ENCODE peak calls at places on chromosome 21, in eight cellular contexts. One of them, this sample, is unnamed.

GRCh38 chr21:39020751-39021474 is 162.3 kb downstream of the PSMG1 start:
- DNase-seq in body of pancreas: peak; percentile 31
- DNase-seq in HCT116: no peak
- DNase-seq in prostate gland: no peak
- DNase-seq in gastrocnemius medialis: no peak
- DNase-seq in NB4: peak; percentile 58
- DNase-seq in adrenal gland: peak; percentile 73
- DNase-seq in heart left ventricle: no peak
- DNase-seq in this sample: peak; percentile 40

GRCh38 chr21:44082648-44083436 is 24.4 kb upstream of the PWP2 start:
- DNase-seq in body of pancreas: no peak
- DNase-seq in HCT116: no peak
- DNase-seq in prostate gland: no peak
- DNase-seq in gastrocnemius medialis: no peak
- DNase-seq in NB4: no peak
- DNase-seq in adrenal gland: no peak
- DNase-seq in heart left ventricle: no peak
- DNase-seq in this sample: no peak

GRCh38 chr21:38266732-38267131 is 9.9 kb downstream of the KCNJ15 start:
- DNase-seq in body of pancreas: no peak
- DNase-seq in HCT116: no peak
- DNase-seq in prostate gland: no peak
- DNase-seq in gastrocnemius medialis: no peak
- DNase-seq in NB4: no peak
- DNase-seq in adrenal gland: no peak
- DNase-seq in heart left ventricle: no peak
- DNase-seq in this sample: no peak

GRCh38 chr21:15729674-15730483 is at the start of gene USP25:
- DNase-seq in body of pancreas: peak; percentile 93
- DNase-seq in HCT116: peak; percentile 43
- DNase-seq in prostate gland: peak; percentile 90
- DNase-seq in gastrocnemius medialis: peak; percentile 93
- DNase-seq in NB4: peak; percentile 85
- DNase-seq in adrenal gland: peak; percentile 94
- DNase-seq in heart left ventricle: peak; percentile 93
- DNase-seq in this sample: peak; percentile 92

GRCh38 chr21:31918250-31918775 is 45.5 kb downstream of the HUNK start:
- DNase-seq in body of pancreas: no peak
- DNase-seq in HCT116: no peak
- DNase-seq in prostate gland: no peak
- DNase-seq in gastrocnemius medialis: no peak
- DNase-seq in NB4: no peak
- DNase-seq in adrenal gland: no peak
- DNase-seq in heart left ventricle: no peak
- DNase-seq in this sample: no peak

GRCh38 chr21:43343095-43343991 is 83.6 kb downstream of the SIK1 start:
- DNase-seq in body of pancreas: peak; percentile 91
- DNase-seq in HCT116: no peak
- DNase-seq in prostate gland: peak; percentile 90
- DNase-seq in gastrocnemius medialis: no peak
- DNase-seq in NB4: no peak
- DNase-seq in adrenal gland: no peak
- DNase-seq in heart left ventricle: no peak
- DNase-seq in this sample: no peak

GRCh38 chr21:39788383-39788782 is 43.4 kb downstream of the IGSF5 start:
- DNase-seq in body of pancreas: peak; percentile 87
- DNase-seq in HCT116: peak; percentile 66
- DNase-seq in prostate gland: peak; percentile 89
- DNase-seq in gastrocnemius medialis: peak; percentile 13
- DNase-seq in NB4: peak; percentile 13
- DNase-seq in adrenal gland: peak; percentile 93
- DNase-seq in heart left ventricle: peak; percentile 77
- DNase-seq in this sample: peak; percentile 77

GRCh38 chr21:38831526-38832467 is 26.1 kb downstream of the ETS2 start:
- DNase-seq in body of pancreas: peak; percentile 87
- DNase-seq in HCT116: peak; percentile 35
- DNase-seq in prostate gland: peak; percentile 85
- DNase-seq in gastrocnemius medialis: peak; percentile 83
- DNase-seq in NB4: peak; percentile 97
- DNase-seq in adrenal gland: peak; percentile 92
- DNase-seq in heart left ventricle: peak; percentile 58
- DNase-seq in this sample: peak; percentile 67

GRCh38 chr21:21688877-21689276 is 690.7 kb downstream of the NCAM2 start:
- DNase-seq in body of pancreas: no peak
- DNase-seq in HCT116: no peak
- DNase-seq in prostate gland: no peak
- DNase-seq in gastrocnemius medialis: no peak
- DNase-seq in NB4: peak; percentile 24
- DNase-seq in adrenal gland: peak; percentile 56
- DNase-seq in heart left ventricle: no peak
- DNase-seq in this sample: peak; percentile 44

GRCh38 chr21:31162827-31163226 is 124.6 kb upstream of the KRTAP19-8 start:
- DNase-seq in body of pancreas: no peak
- DNase-seq in HCT116: no peak
- DNase-seq in prostate gland: no peak
- DNase-seq in gastrocnemius medialis: no peak
- DNase-seq in NB4: no peak
- DNase-seq in adrenal gland: no peak
- DNase-seq in heart left ventricle: no peak
- DNase-seq in this sample: no peak

GRCh38 chr21:14452031-14452778 is 69.3 kb upstream of the HSPA13 start:
- DNase-seq in body of pancreas: no peak
- DNase-seq in HCT116: no peak
- DNase-seq in prostate gland: no peak
- DNase-seq in gastrocnemius medialis: no peak
- DNase-seq in NB4: no peak
- DNase-seq in adrenal gland: no peak
- DNase-seq in heart left ventricle: no peak
- DNase-seq in this sample: peak; percentile 30

GRCh38 chr21:32248616-32249550 is 30.0 kb downstream of the MIS18A start:
- DNase-seq in body of pancreas: no peak
- DNase-seq in HCT116: no peak
- DNase-seq in prostate gland: no peak
- DNase-seq in gastrocnemius medialis: no peak
- DNase-seq in NB4: no peak
- DNase-seq in adrenal gland: no peak
- DNase-seq in heart left ventricle: no peak
- DNase-seq in this sample: no peak

GRCh38 chr21:44697811-44698734 is 1.1 kb downstream of the KRTAP10-12 start:
- DNase-seq in body of pancreas: no peak
- DNase-seq in HCT116: no peak
- DNase-seq in prostate gland: no peak
- DNase-seq in gastrocnemius medialis: no peak
- DNase-seq in NB4: no peak
- DNase-seq in adrenal gland: peak; percentile 39
- DNase-seq in heart left ventricle: no peak
- DNase-seq in this sample: peak; percentile 5

GRCh38 chr21:38277501-38278111 is 20.8 kb downstream of the KCNJ15 start:
- DNase-seq in body of pancreas: peak; percentile 72
- DNase-seq in HCT116: no peak
- DNase-seq in prostate gland: no peak
- DNase-seq in gastrocnemius medialis: peak; percentile 33
- DNase-seq in NB4: peak; percentile 87
- DNase-seq in adrenal gland: peak; percentile 78
- DNase-seq in heart left ventricle: no peak
- DNase-seq in this sample: no peak

GRCh38 chr21:28342229-28342810 is 650.4 kb downstream of the LTN1 start:
- DNase-seq in body of pancreas: no peak
- DNase-seq in HCT116: no peak
- DNase-seq in prostate gland: no peak
- DNase-seq in gastrocnemius medialis: no peak
- DNase-seq in NB4: no peak
- DNase-seq in adrenal gland: no peak
- DNase-seq in heart left ventricle: no peak
- DNase-seq in this sample: no peak

GRCh38 chr21:36698160-36699025 is 522 bp upstream of the SIM2 start:
- DNase-seq in body of pancreas: no peak
- DNase-seq in HCT116: peak; percentile 26
- DNase-seq in prostate gland: no peak
- DNase-seq in gastrocnemius medialis: no peak
- DNase-seq in NB4: no peak
- DNase-seq in adrenal gland: no peak
- DNase-seq in heart left ventricle: no peak
- DNase-seq in this sample: no peak

GRCh38 chr21:43767980-43768867 is 7.9 kb downstream of the CSTB start:
- DNase-seq in body of pancreas: peak; percentile 61
- DNase-seq in HCT116: peak; percentile 39
- DNase-seq in prostate gland: no peak
- DNase-seq in gastrocnemius medialis: no peak
- DNase-seq in NB4: peak; percentile 57
- DNase-seq in adrenal gland: peak; percentile 80
- DNase-seq in heart left ventricle: no peak
- DNase-seq in this sample: peak; percentile 46

GRCh38 chr21:28644762-28645161 is 347.9 kb downstream of the LTN1 start:
- DNase-seq in body of pancreas: no peak
- DNase-seq in HCT116: no peak
- DNase-seq in prostate gland: no peak
- DNase-seq in gastrocnemius medialis: no peak
- DNase-seq in NB4: no peak
- DNase-seq in adrenal gland: no peak
- DNase-seq in heart left ventricle: no peak
- DNase-seq in this sample: no peak

GRCh38 chr21:36323032-36323431 is 3.0 kb downstream of the MORC3 start:
- DNase-seq in body of pancreas: no peak
- DNase-seq in HCT116: no peak
- DNase-seq in prostate gland: no peak
- DNase-seq in gastrocnemius medialis: no peak
- DNase-seq in NB4: peak; percentile 74
- DNase-seq in adrenal gland: peak; percentile 41
- DNase-seq in heart left ventricle: no peak
- DNase-seq in this sample: no peak

GRCh38 chr21:26814374-26814773 is 30.8 kb downstream of the ADAMTS1 start:
- DNase-seq in body of pancreas: no peak
- DNase-seq in HCT116: no peak
- DNase-seq in prostate gland: no peak
- DNase-seq in gastrocnemius medialis: no peak
- DNase-seq in NB4: no peak
- DNase-seq in adrenal gland: no peak
- DNase-seq in heart left ventricle: no peak
- DNase-seq in this sample: no peak

GRCh38 chr21:32285476-32285875 is 6.6 kb upstream of the MIS18A start:
- DNase-seq in body of pancreas: no peak
- DNase-seq in HCT116: no peak
- DNase-seq in prostate gland: no peak
- DNase-seq in gastrocnemius medialis: no peak
- DNase-seq in NB4: no peak
- DNase-seq in adrenal gland: no peak
- DNase-seq in heart left ventricle: no peak
- DNase-seq in this sample: no peak

GRCh38 chr21:43716376-43717165 is 2.4 kb upstream of the PDXK start:
- DNase-seq in body of pancreas: no peak
- DNase-seq in HCT116: no peak
- DNase-seq in prostate gland: no peak
- DNase-seq in gastrocnemius medialis: no peak
- DNase-seq in NB4: peak; percentile 47
- DNase-seq in adrenal gland: no peak
- DNase-seq in heart left ventricle: no peak
- DNase-seq in this sample: no peak

GRCh38 chr21:25573409-25574206 is 33.7 kb downstream of the MRPL39 start:
- DNase-seq in body of pancreas: no peak
- DNase-seq in HCT116: peak; percentile 24
- DNase-seq in prostate gland: no peak
- DNase-seq in gastrocnemius medialis: no peak
- DNase-seq in NB4: peak; percentile 61
- DNase-seq in adrenal gland: no peak
- DNase-seq in heart left ventricle: no peak
- DNase-seq in this sample: no peak
- TF ChIP-seq POLR2A in body of pancreas: no peak
- TF ChIP-seq POLR2A in HCT116: no peak
- TF ChIP-seq POLR2A in prostate gland: no peak
- TF ChIP-seq POLR2A in gastrocnemius medialis: no peak
- TF ChIP-seq POLR2A in NB4: no peak
- TF ChIP-seq POLR2A in adrenal gland: no peak
- TF ChIP-seq POLR2A in heart left ventricle: no peak
- TF ChIP-seq POLR2A in this sample: no peak

GRCh38 chr21:33915368-33916199 is at the start of gene ATP5PO:
- DNase-seq in body of pancreas: peak; percentile 98
- DNase-seq in HCT116: peak; percentile 94
- DNase-seq in prostate gland: peak; percentile 95
- DNase-seq in gastrocnemius medialis: peak; percentile 98
- DNase-seq in NB4: peak; percentile 97
- DNase-seq in adrenal gland: peak; percentile 99
- DNase-seq in heart left ventricle: peak; percentile 97
- DNase-seq in this sample: peak; percentile 98
- TF ChIP-seq POLR2A in body of pancreas: peak; percentile 58
- TF ChIP-seq POLR2A in HCT116: peak; percentile 80
- TF ChIP-seq POLR2A in prostate gland: peak; percentile 91
- TF ChIP-seq POLR2A in gastrocnemius medialis: peak; percentile 82
- TF ChIP-seq POLR2A in NB4: peak; percentile 97
- TF ChIP-seq POLR2A in adrenal gland: peak; percentile 84
- TF ChIP-seq POLR2A in heart left ventricle: peak; percentile 44
- TF ChIP-seq POLR2A in this sample: peak; percentile 28

DNA sequence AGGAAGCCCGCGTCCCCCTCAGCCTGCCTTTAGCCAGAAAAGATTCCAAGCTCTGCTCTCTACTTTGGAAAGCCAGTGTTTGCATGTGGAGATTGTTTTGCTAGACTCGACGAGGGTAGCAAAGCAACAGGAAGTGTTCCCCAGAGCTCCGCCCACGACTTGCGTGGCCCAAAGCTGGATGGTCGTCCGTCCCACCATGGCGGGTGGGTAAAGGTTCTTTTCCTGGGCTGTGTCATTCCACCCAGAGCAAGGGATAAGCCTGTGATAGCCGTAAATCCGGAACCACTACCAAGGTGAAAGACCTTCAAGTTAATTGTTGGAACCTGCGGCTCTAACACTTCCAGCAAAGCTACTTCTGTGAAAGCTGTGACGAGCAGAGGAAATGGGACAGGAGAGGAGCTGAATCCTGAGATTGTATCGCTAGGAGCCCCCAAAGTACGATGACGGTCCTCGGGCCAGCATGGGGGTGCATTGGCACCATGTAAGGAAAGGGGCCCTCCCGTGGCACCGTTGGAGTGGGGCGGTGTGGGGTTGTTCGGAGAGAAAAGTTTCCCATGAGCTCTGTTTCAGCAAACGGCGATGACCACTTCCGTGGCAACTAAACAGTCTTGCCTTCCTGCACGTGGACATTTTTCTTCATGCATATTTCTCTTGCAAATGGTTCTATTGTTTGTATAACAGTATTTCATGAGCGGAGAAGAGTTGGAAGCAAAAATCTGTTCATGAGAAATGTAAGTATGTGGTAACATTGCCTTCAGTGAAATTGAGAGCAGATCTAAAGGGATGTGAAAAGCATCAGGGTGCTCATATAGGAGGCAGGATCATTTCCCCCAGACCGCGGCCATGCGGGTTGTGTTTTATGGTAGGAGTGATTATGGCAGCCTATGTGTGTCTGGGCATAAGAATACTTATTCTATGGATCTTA is 8.3 kb downstream of the MX2 start:
- DNase-seq in body of pancreas: peak; percentile 31
- DNase-seq in HCT116: no peak
- DNase-seq in prostate gland: no peak
- DNase-seq in gastrocnemius medialis: no peak
- DNase-seq in NB4: peak; percentile 79
- DNase-seq in adrenal gland: peak; percentile 49
- DNase-seq in heart left ventricle: no peak
- DNase-seq in this sample: no peak
- TF ChIP-seq POLR2A in body of pancreas: no peak
- TF ChIP-seq POLR2A in HCT116: no peak
- TF ChIP-seq POLR2A in prostate gland: no peak
- TF ChIP-seq POLR2A in gastrocnemius medialis: no peak
- TF ChIP-seq POLR2A in NB4: peak; percentile 70
- TF ChIP-seq POLR2A in adrenal gland: no peak
- TF ChIP-seq POLR2A in heart left ventricle: no peak
- TF ChIP-seq POLR2A in this sample: no peak

GRCh38 chr21:46228345-46229051 is at the start of gene LSS:
- DNase-seq in body of pancreas: peak; percentile 99
- DNase-seq in HCT116: peak; percentile 93
- DNase-seq in prostate gland: peak; percentile 98
- DNase-seq in gastrocnemius medialis: peak; percentile 98
- DNase-seq in NB4: peak; percentile 99
- DNase-seq in adrenal gland: peak; percentile 98
- DNase-seq in heart left ventricle: peak; percentile 97
- DNase-seq in this sample: peak; percentile 97
- TF ChIP-seq POLR2A in body of pancreas: peak; percentile 49
- TF ChIP-seq POLR2A in HCT116: peak; percentile 19
- TF ChIP-seq POLR2A in prostate gland: peak; percentile 73
- TF ChIP-seq POLR2A in gastrocnemius medialis: peak; percentile 98
- TF ChIP-seq POLR2A in NB4: peak; percentile 49
- TF ChIP-seq POLR2A in adrenal gland: peak; percentile 81
- TF ChIP-seq POLR2A in heart left ventricle: no peak
- TF ChIP-seq POLR2A in this sample: no peak